ENCODE peak calls at places on chromosomes 6 and 20, in six cellular contexts. P is GM13977, V is SW480, J is iris pigment epithelial cell, L is BE2C, B is progenitor cell of endocrine pancreas. D is an unnamed sample.

GRCh38 chr20:11411765-11412164 is 505.9 kb upstream of the BTBD3 start:
- DNase-seq in V (no peak), J (no peak), L (peak), B (no peak), P (no peak), D (no peak)

GRCh38 chr6:151330130-151330715 is 61.1 kb downstream of the ZBTB2 start:
- DNase-seq in J (peak), L (no peak), P (no peak), B (no peak), V (no peak), D (no peak)

GRCh38 chr20:52410182-52410647 is 218.6 kb upstream of the ZFP64 start:
- DNase-seq in P (no peak), L (no peak), V (no peak), B (no peak), J (peak), D (no peak)

GRCh38 chr6:44078795-44079671 is 48.2 kb downstream of the MRPL14 start:
- DNase-seq in V (peak), L (peak), J (no peak), P (peak), B (peak), D (no peak)

GRCh38 chr6:147820520-147820919 is 312.0 kb downstream of the SAMD5 start:
- DNase-seq in V (no peak), L (no peak), P (no peak), B (no peak), J (no peak), D (no peak)

GRCh38 chr6:151627689-151628444 is 134.1 kb downstream of the CCDC170 start:
- DNase-seq in B (no peak), L (no peak), J (peak), P (peak), V (peak), D (no peak)

GRCh38 chr6:150072201-150072600 is 3.3 kb upstream of the ULBP3 start:
- DNase-seq in J (peak), B (no peak), V (peak), P (no peak), L (peak), D (peak)

GRCh38 chr6:169990095-169991030 is 238.9 kb downstream of the ERMARD start:
- DNase-seq in L (no peak), B (no peak), P (peak), J (no peak), V (no peak), D (no peak)